ENCODE peak calls at places on chromosome 5, in seven cellular contexts. S is sigmoid colon, T is vagina, N is tibial nerve, Z is spleen, R is A549, P is prostate gland. G is an unnamed sample.
A peak's percentile ranks its signal among the peaks of the same experiment; 100 is the strongest.

GRCh38 chr5:99543841-99544240 is 615.0 kb upstream of the CHD1 start:
- DNase-seq in S (no peak), T (no peak), N (peak; percentile 6), Z (no peak), R (no peak), P (no peak), G (no peak)

GRCh38 chr5:150057996-150058395 is 28.4 kb downstream of the CSF1R start:
- DNase-seq in S (peak; percentile 10), T (no peak), N (no peak), Z (no peak), R (no peak), P (no peak), G (peak; percentile 14)

GRCh38 chr5:159338143-159338542 is 7.9 kb upstream of the IL12B start:
- DNase-seq in S (no peak), T (no peak), N (no peak), Z (no peak), R (no peak), P (no peak), G (no peak)

GRCh38 chr5:852431-853401 is 1.9 kb upstream of the ZDHHC11 start:
- DNase-seq in S (peak; percentile 44), T (no peak), N (no peak), Z (peak; percentile 41), R (no peak), P (no peak), G (peak; percentile 55)

GRCh38 chr5:66232701-66233100 is 88.6 kb downstream of the SREK1 start:
- DNase-seq in S (no peak), T (no peak), N (no peak), Z (no peak), R (no peak), P (no peak), G (no peak)

GRCh38 chr5:79025054-79025465 is 40.0 kb upstream of the ARSB start:
- DNase-seq in S (peak; percentile 76), T (no peak), N (peak; percentile 46), Z (no peak), R (peak; percentile 61), P (peak; percentile 11), G (no peak)

GRCh38 chr5:92841604-92842155 is 739.3 kb downstream of the NR2F1-AS1 start:
- DNase-seq in S (no peak), T (no peak), N (no peak), Z (no peak), R (no peak), P (no peak), G (no peak)

GRCh38 chr5:53031695-53032096 is 42.5 kb downstream of the ITGA2 start:
- DNase-seq in S (no peak), T (no peak), N (no peak), Z (no peak), R (peak; percentile 82), P (peak; percentile 20), G (no peak)

GRCh38 chr5:98779264-98779877 is 5.9 kb downstream of the RGMB start:
- DNase-seq in S (no peak), T (no peak), N (no peak), Z (no peak), R (no peak), P (peak; percentile 46), G (no peak)

DNA sequence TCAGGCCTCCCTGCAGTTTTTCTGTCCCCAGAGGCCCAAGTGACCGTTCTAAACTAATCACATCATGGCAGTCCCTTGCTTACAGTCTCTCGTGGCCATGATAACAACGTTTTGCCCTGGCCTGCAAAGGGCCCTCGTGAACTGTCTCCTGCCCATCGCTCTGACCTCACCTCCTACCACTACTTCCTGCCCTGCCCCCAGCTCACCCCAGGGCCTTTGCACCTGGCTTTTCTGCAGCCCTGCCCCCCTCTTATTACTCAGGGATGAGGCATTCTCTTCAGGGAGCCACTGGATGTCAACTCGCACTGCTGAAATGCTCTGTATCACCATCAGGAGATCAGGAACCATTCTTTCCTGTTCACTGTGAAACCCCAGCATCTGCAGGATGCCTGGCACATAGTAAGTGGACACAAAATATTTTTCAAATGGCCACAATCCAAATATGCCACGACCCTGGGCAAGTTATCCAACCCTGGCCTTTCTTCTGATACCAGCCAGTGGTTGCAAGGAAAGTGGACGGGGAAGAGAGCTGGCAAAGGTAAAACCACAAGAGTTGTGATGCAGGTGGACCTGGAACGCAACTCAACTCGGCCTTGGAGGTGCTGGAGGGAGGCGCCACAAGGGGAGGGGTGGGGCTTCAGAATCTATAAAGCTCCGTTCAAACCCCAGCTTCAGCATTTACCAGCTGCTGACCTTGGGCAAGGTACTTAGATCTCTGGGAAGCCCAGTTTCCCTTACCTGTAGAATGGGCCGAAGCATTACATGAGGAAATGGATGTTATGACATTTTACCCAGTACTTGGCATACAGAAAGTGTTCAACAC is 1.7 kb downstream of the SNCB start:
- DNase-seq in S (no peak), T (no peak), N (no peak), Z (no peak), R (no peak), P (no peak), G (no peak)
- H3K4me1 ChIP-seq in S (peaks cover 16% of the 10 kb centered on the region), T (peaks cover 14% of the 10 kb centered on the region), N (no peaks in the 10 kb centered on the region), Z (peaks cover 13% of the 10 kb centered on the region), R (peaks cover 8% of the 10 kb centered on the region), P (no peaks in the 10 kb centered on the region), G (peaks cover 22% of the 10 kb centered on the region)

GRCh38 chr5:113337515-113338140 is 97.2 kb downstream of the TSSK1B start:
- DNase-seq in S (no peak), T (no peak), N (no peak), Z (no peak), R (no peak), P (no peak), G (no peak)

GRCh38 chr5:113331201-113331551 is 103.6 kb downstream of the TSSK1B start:
- DNase-seq in S (no peak), T (no peak), N (no peak), Z (no peak), R (no peak), P (no peak), G (no peak)

GRCh38 chr5:113338628-113339027 is 96.2 kb downstream of the TSSK1B start:
- DNase-seq in S (no peak), T (no peak), N (peak; percentile 51), Z (no peak), R (no peak), P (no peak), G (no peak)

GRCh38 chr5:113340537-113340936 is 94.3 kb downstream of the TSSK1B start:
- DNase-seq in S (no peak), T (no peak), N (no peak), Z (no peak), R (peak; percentile 12), P (no peak), G (no peak)

GRCh38 chr5:113336975-113337374 is 97.8 kb downstream of the TSSK1B start:
- DNase-seq in S (no peak), T (no peak), N (peak; percentile 39), Z (no peak), R (peak; percentile 51), P (peak; percentile 26), G (no peak)
- TF ChIP-seq CTCF in S (no peak), T (no peak), N (no peak), Z (no peak), R (peak; percentile 17), P (peak; percentile 13), G (peak; percentile 16)

DNA sequence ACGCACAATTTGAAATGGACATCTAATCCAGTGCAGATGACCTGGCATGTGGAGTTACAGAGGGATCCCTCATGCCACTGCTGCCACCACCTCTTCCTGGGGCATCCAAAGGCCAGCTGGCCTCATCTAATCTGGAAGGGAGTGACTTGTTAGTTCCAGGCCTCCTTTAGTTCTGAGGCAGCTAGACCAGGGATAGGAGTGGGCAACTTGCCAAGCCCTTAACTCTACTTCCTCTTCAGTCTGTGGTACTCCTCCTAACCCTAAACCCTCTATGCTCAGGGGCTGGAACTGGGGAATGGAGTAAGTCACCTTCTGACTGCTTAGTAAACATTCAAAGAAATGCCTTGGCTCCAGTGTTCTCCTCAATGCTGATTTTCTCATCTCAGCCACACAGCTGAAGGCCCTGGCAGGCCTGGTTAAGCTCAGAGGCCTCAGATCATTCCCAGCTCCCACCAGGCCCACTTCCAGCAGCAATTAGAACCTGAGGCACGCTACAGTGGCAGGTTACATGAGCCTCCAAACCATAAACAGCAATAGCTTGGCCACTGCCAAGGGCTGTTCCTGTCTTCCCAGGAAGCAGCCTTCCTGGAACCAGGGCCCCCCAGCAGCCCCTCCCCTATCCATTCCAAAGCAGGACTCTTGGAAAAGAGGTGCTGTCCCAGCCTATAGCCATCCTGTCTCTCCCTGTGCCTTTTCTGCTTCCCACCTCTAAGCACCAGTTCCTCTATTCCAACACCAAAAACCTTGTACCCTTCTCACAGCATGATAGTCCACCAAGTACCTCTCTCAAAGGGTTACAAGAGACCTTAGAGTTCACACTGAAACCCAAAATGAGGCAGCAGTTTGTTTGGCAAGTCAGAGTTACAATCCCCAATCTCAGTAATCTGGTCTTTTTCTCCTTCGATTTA is 2.0 kb downstream of the EIF4EBP3 start:
- DNase-seq in S (peak; percentile 94), T (no peak), N (peak; percentile 56), Z (no peak), R (no peak), P (peak; percentile 38), G (peak; percentile 69)
- TF ChIP-seq POLR2A in S (no peak), T (no peak), N (no peak), Z (no peak), R (no peak), P (no peak), G (no peak)

GRCh38 chr5:143397302-143398052 is 6.0 kb downstream of the NR3C1 start:
- DNase-seq in S (no peak), T (no peak), N (no peak), Z (no peak), R (no peak), P (no peak), G (no peak)
- H3K4me1 ChIP-seq in S (peaks cover 77% of the 10 kb centered on the region), T (peaks cover 96% of the 10 kb centered on the region), N (no peaks in the 10 kb centered on the region), Z (peaks cover 57% of the 10 kb centered on the region), R (peaks cover 31% of the 10 kb centered on the region), P (peaks cover 2% of the 10 kb centered on the region), G (peaks cover 84% of the 10 kb centered on the region)

GRCh38 chr5:141863569-141864178 is 14.5 kb downstream of the PCDH1 start:
- DNase-seq in S (no peak), T (no peak), N (no peak), Z (no peak), R (no peak), P (no peak), G (no peak)
- TF ChIP-seq CTCF in S (no peak), T (no peak), N (no peak), Z (no peak), R (no peak), P (no peak), G (no peak)

DNA sequence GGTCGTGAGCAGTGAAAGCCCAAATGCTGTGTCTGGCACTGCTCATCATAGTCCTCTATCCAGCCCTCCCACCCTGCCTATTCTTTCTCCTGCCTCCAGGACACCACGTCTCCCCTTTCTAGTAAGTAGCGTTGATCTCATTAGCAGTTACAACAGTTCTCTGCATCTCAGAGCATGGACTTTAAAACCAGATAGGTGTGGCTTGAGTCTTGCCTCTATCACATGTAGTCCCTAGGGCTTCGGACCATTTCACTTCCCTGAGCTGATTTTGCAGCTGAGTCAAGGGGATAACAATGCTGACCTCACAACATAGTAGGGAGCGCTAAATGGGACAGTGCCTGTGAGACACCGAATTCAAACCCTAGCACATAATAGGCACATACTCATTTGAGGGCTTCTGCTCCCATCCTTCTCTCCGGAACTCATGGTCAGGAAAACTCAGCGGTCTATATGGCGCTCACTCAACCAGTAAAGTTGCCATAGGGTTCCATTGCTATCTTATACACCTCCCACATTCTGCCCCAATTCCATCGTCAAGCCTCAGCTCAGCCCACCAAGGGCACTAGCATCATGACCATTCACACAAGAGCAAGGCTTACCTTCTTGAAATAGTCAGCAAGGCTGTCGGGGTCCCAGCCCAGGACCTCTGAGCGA is 515 bp downstream of the LCP2 start:
- DNase-seq in S (no peak), T (no peak), N (no peak), Z (no peak), R (no peak), P (no peak), G (no peak)
- TF ChIP-seq POLR2A in S (no peak), T (no peak), N (no peak), Z (no peak), R (no peak), P (no peak), G (no peak)